ENCODE peak calls at places on chromosomes 3 and 15, in six cellular contexts. One of them, this sample, is unnamed.

GRCh38 chr3:62142280-62142679 is 231.1 kb downstream of the FEZF2 start:
- DNase-seq in astrocyte: peak; percentile 20
- DNase-seq in GM13977: no peak
- DNase-seq in heart right ventricle: no peak
- DNase-seq in activated CD8-positive, alpha-beta T cell treated with anti-CD3 and anti-CD28 coated beads for 36 hours: no peak
- DNase-seq in bronchial epithelial cell: peak; percentile 21
- DNase-seq in this sample: no peak

GRCh38 chr3:184255291-184256039 is 5.9 kb downstream of the CAMK2N2 start:
- DNase-seq in astrocyte: no peak
- DNase-seq in GM13977: no peak
- DNase-seq in heart right ventricle: no peak
- DNase-seq in activated CD8-positive, alpha-beta T cell treated with anti-CD3 and anti-CD28 coated beads for 36 hours: peak; percentile 58
- DNase-seq in bronchial epithelial cell: peak; percentile 90
- DNase-seq in this sample: no peak

GRCh38 chr15:46442196-46442595 is 807.4 kb downstream of the SQOR start:
- DNase-seq in astrocyte: peak; percentile 26
- DNase-seq in GM13977: no peak
- DNase-seq in heart right ventricle: no peak
- DNase-seq in activated CD8-positive, alpha-beta T cell treated with anti-CD3 and anti-CD28 coated beads for 36 hours: no peak
- DNase-seq in bronchial epithelial cell: peak; percentile 3
- DNase-seq in this sample: no peak

GRCh38 chr3:53161820-53162671 is 1.0 kb downstream of the PRKCD start:
- DNase-seq in astrocyte: no peak
- DNase-seq in GM13977: peak; percentile 84
- DNase-seq in heart right ventricle: peak; percentile 30
- DNase-seq in activated CD8-positive, alpha-beta T cell treated with anti-CD3 and anti-CD28 coated beads for 36 hours: peak; percentile 74
- DNase-seq in bronchial epithelial cell: peak; percentile 47
- DNase-seq in this sample: peak; percentile 83

GRCh38 chr3:52277071-52277964 is 1.1 kb downstream of the WDR82 start:
- DNase-seq in astrocyte: peak; percentile 39
- DNase-seq in GM13977: peak; percentile 65
- DNase-seq in heart right ventricle: peak; percentile 86
- DNase-seq in activated CD8-positive, alpha-beta T cell treated with anti-CD3 and anti-CD28 coated beads for 36 hours: peak; percentile 93
- DNase-seq in bronchial epithelial cell: peak; percentile 25
- DNase-seq in this sample: peak; percentile 67

GRCh38 chr3:42375121-42375520 is 35.3 kb downstream of the LYZL4 start:
- DNase-seq in astrocyte: no peak
- DNase-seq in GM13977: no peak
- DNase-seq in heart right ventricle: no peak
- DNase-seq in activated CD8-positive, alpha-beta T cell treated with anti-CD3 and anti-CD28 coated beads for 36 hours: no peak
- DNase-seq in bronchial epithelial cell: no peak
- DNase-seq in this sample: no peak

GRCh38 chr3:46950661-46951241 is 25.8 kb downstream of the CCDC12 start:
- DNase-seq in astrocyte: no peak
- DNase-seq in GM13977: no peak
- DNase-seq in heart right ventricle: no peak
- DNase-seq in activated CD8-positive, alpha-beta T cell treated with anti-CD3 and anti-CD28 coated beads for 36 hours: no peak
- DNase-seq in bronchial epithelial cell: no peak
- DNase-seq in this sample: no peak

GRCh38 chr3:61915296-61915695 is 353.9 kb downstream of the PTPRG start:
- DNase-seq in astrocyte: no peak
- DNase-seq in GM13977: no peak
- DNase-seq in heart right ventricle: no peak
- DNase-seq in activated CD8-positive, alpha-beta T cell treated with anti-CD3 and anti-CD28 coated beads for 36 hours: no peak
- DNase-seq in bronchial epithelial cell: no peak
- DNase-seq in this sample: no peak

GRCh38 chr3:2303567-2303966 is 204.9 kb downstream of the CNTN4 start:
- DNase-seq in astrocyte: no peak
- DNase-seq in GM13977: peak; percentile 18
- DNase-seq in heart right ventricle: peak; percentile 15
- DNase-seq in activated CD8-positive, alpha-beta T cell treated with anti-CD3 and anti-CD28 coated beads for 36 hours: peak; percentile 5
- DNase-seq in bronchial epithelial cell: no peak
- DNase-seq in this sample: peak; percentile 15

GRCh38 chr3:184910664-184911063 is 98.7 kb downstream of the VPS8 start:
- DNase-seq in astrocyte: no peak
- DNase-seq in GM13977: no peak
- DNase-seq in heart right ventricle: no peak
- DNase-seq in activated CD8-positive, alpha-beta T cell treated with anti-CD3 and anti-CD28 coated beads for 36 hours: no peak
- DNase-seq in bronchial epithelial cell: no peak
- DNase-seq in this sample: no peak

GRCh38 chr15:90529008-90529368 is 735 bp upstream of the CRTC3 start:
- DNase-seq in astrocyte: no peak
- DNase-seq in GM13977: no peak
- DNase-seq in heart right ventricle: no peak
- DNase-seq in activated CD8-positive, alpha-beta T cell treated with anti-CD3 and anti-CD28 coated beads for 36 hours: no peak
- DNase-seq in bronchial epithelial cell: no peak
- DNase-seq in this sample: no peak

GRCh38 chr3:157953565-157953964 is 152.7 kb downstream of the SHOX2 start:
- DNase-seq in astrocyte: no peak
- DNase-seq in GM13977: no peak
- DNase-seq in heart right ventricle: no peak
- DNase-seq in activated CD8-positive, alpha-beta T cell treated with anti-CD3 and anti-CD28 coated beads for 36 hours: no peak
- DNase-seq in bronchial epithelial cell: no peak
- DNase-seq in this sample: no peak

DNA sequence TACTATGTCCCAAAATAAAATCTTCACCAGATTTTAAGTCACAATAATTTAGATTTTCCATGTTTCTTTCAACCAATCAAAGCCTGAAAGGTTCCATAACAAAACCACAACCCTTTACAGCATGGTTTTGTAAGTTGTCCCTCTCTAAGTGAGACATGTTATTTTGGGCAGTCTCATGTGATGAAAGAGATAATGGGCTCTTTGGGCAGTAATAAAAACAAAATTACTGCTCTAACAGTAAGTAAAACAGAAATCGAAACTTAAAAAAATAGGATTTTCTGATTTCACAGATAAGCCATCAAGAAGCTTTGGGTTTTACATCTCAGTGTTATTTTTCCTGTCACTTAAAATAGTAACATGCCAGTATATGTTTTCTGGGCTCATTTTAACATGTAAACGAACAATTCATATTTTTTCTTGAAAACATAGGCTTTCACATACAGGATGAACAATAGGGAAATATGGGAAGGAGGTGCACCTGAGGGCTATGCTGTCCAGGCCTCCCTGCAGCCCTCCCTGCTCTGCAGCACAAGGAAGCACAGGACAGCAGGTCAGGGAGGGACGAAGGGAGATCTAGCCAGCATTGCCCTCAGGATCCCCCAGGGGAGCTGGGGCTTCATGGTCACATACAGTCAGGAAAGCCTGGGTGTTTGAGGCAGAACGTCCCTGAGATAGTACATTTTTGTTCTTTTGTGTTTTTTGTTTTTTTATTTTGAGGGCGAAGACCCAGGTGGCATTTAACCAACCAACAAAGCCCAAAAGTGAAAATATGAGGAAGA is 157.4 kb downstream of the SHOX2 start:
- DNase-seq in astrocyte: no peak
- DNase-seq in GM13977: no peak
- DNase-seq in heart right ventricle: no peak
- DNase-seq in activated CD8-positive, alpha-beta T cell treated with anti-CD3 and anti-CD28 coated beads for 36 hours: no peak
- DNase-seq in bronchial epithelial cell: no peak
- DNase-seq in this sample: no peak
- TF ChIP-seq CTCF in astrocyte: no peak
- TF ChIP-seq CTCF in GM13977: no peak
- TF ChIP-seq CTCF in heart right ventricle: no peak
- TF ChIP-seq CTCF in activated CD8-positive, alpha-beta T cell treated with anti-CD3 and anti-CD28 coated beads for 36 hours: no peak
- TF ChIP-seq CTCF in bronchial epithelial cell: no peak
- TF ChIP-seq CTCF in this sample: no peak

GRCh38 chr3:66830301-66830700 is 167.8 kb upstream of the KBTBD8 start:
- DNase-seq in astrocyte: no peak
- DNase-seq in GM13977: no peak
- DNase-seq in heart right ventricle: no peak
- DNase-seq in activated CD8-positive, alpha-beta T cell treated with anti-CD3 and anti-CD28 coated beads for 36 hours: no peak
- DNase-seq in bronchial epithelial cell: no peak
- DNase-seq in this sample: no peak

GRCh38 chr3:66836363-66837152 is 161.5 kb upstream of the KBTBD8 start:
- DNase-seq in astrocyte: no peak
- DNase-seq in GM13977: no peak
- DNase-seq in heart right ventricle: no peak
- DNase-seq in activated CD8-positive, alpha-beta T cell treated with anti-CD3 and anti-CD28 coated beads for 36 hours: no peak
- DNase-seq in bronchial epithelial cell: peak; percentile 72
- DNase-seq in this sample: no peak

GRCh38 chr3:66828303-66828702 is 169.8 kb upstream of the KBTBD8 start:
- DNase-seq in astrocyte: no peak
- DNase-seq in GM13977: no peak
- DNase-seq in heart right ventricle: no peak
- DNase-seq in activated CD8-positive, alpha-beta T cell treated with anti-CD3 and anti-CD28 coated beads for 36 hours: no peak
- DNase-seq in bronchial epithelial cell: no peak
- DNase-seq in this sample: no peak

GRCh38 chr3:66827726-66828125 is 170.4 kb upstream of the KBTBD8 start:
- DNase-seq in astrocyte: no peak
- DNase-seq in GM13977: no peak
- DNase-seq in heart right ventricle: no peak
- DNase-seq in activated CD8-positive, alpha-beta T cell treated with anti-CD3 and anti-CD28 coated beads for 36 hours: no peak
- DNase-seq in bronchial epithelial cell: no peak
- DNase-seq in this sample: no peak

GRCh38 chr3:66831931-66832330 is 166.2 kb upstream of the KBTBD8 start:
- DNase-seq in astrocyte: no peak
- DNase-seq in GM13977: no peak
- DNase-seq in heart right ventricle: no peak
- DNase-seq in activated CD8-positive, alpha-beta T cell treated with anti-CD3 and anti-CD28 coated beads for 36 hours: no peak
- DNase-seq in bronchial epithelial cell: no peak
- DNase-seq in this sample: no peak
- TF ChIP-seq CTCF in astrocyte: no peak
- TF ChIP-seq CTCF in GM13977: no peak
- TF ChIP-seq CTCF in heart right ventricle: no peak
- TF ChIP-seq CTCF in activated CD8-positive, alpha-beta T cell treated with anti-CD3 and anti-CD28 coated beads for 36 hours: no peak
- TF ChIP-seq CTCF in bronchial epithelial cell: no peak
- TF ChIP-seq CTCF in this sample: no peak

DNA sequence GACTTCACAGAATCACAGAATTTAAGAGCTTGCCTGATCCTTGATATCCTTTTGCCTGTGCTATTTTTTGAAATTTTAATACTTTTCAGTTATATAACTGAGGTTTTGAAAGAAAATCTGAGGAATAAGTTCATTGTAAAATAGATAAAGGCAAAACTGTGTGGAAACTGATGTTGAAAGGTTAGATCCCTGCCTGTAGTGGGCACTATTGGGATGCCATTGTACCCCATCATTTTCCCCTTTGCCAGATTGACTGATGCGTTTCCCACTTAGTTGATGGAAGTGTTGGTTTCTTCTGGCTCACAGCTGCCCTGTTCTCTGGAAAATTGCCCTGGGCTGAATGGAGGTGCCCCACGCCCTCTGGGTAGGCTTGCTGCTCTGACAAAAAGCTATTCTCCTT is 387.9 kb downstream of the RBMS3 start:
- DNase-seq in astrocyte: no peak
- DNase-seq in GM13977: no peak
- DNase-seq in heart right ventricle: no peak
- DNase-seq in activated CD8-positive, alpha-beta T cell treated with anti-CD3 and anti-CD28 coated beads for 36 hours: no peak
- DNase-seq in bronchial epithelial cell: no peak
- DNase-seq in this sample: no peak
- TF ChIP-seq CTCF in astrocyte: no peak
- TF ChIP-seq CTCF in GM13977: peak; percentile 29
- TF ChIP-seq CTCF in heart right ventricle: no peak
- TF ChIP-seq CTCF in activated CD8-positive, alpha-beta T cell treated with anti-CD3 and anti-CD28 coated beads for 36 hours: no peak
- TF ChIP-seq CTCF in bronchial epithelial cell: no peak
- TF ChIP-seq CTCF in this sample: no peak

GRCh38 chr15:25739687-25740121 is 123.4 kb downstream of the ATP10A start:
- DNase-seq in astrocyte: peak; percentile 13
- DNase-seq in GM13977: no peak
- DNase-seq in heart right ventricle: no peak
- DNase-seq in activated CD8-positive, alpha-beta T cell treated with anti-CD3 and anti-CD28 coated beads for 36 hours: peak; percentile 61
- DNase-seq in bronchial epithelial cell: peak; percentile 2
- DNase-seq in this sample: no peak
- TF ChIP-seq CTCF in astrocyte: peak; percentile 33
- TF ChIP-seq CTCF in GM13977: peak; percentile 30
- TF ChIP-seq CTCF in heart right ventricle: peak; percentile 51
- TF ChIP-seq CTCF in activated CD8-positive, alpha-beta T cell treated with anti-CD3 and anti-CD28 coated beads for 36 hours: peak; percentile 26
- TF ChIP-seq CTCF in bronchial epithelial cell: no peak
- TF ChIP-seq CTCF in this sample: no peak

DNA sequence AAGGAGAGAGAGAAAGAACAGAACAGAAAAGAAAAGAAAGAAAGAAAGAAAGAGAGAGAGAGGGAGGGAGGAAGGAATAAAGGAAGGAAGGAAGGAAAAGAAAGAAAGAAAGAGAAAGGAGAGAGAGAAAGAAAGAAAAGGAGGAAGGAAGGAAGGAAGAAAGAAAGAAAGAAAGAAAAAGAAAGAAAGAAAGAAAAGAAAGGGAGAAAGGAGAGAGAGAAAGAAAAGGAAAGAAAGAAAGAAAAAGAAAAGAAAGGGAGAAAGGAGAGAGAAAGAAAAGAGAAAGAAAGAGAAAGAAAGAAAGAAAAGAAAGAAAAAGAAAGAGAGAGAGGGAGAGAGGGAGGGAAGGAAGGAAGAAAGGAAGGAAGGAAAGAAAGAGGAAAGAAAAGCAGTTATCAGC is 108.8 kb downstream of the ARPP21 start:
- DNase-seq in astrocyte: no peak
- DNase-seq in GM13977: no peak
- DNase-seq in heart right ventricle: no peak
- DNase-seq in activated CD8-positive, alpha-beta T cell treated with anti-CD3 and anti-CD28 coated beads for 36 hours: no peak
- DNase-seq in bronchial epithelial cell: no peak
- DNase-seq in this sample: no peak
- TF ChIP-seq CTCF in astrocyte: no peak
- TF ChIP-seq CTCF in GM13977: no peak
- TF ChIP-seq CTCF in heart right ventricle: no peak
- TF ChIP-seq CTCF in activated CD8-positive, alpha-beta T cell treated with anti-CD3 and anti-CD28 coated beads for 36 hours: peak; percentile 32
- TF ChIP-seq CTCF in bronchial epithelial cell: no peak
- TF ChIP-seq CTCF in this sample: no peak

DNA sequence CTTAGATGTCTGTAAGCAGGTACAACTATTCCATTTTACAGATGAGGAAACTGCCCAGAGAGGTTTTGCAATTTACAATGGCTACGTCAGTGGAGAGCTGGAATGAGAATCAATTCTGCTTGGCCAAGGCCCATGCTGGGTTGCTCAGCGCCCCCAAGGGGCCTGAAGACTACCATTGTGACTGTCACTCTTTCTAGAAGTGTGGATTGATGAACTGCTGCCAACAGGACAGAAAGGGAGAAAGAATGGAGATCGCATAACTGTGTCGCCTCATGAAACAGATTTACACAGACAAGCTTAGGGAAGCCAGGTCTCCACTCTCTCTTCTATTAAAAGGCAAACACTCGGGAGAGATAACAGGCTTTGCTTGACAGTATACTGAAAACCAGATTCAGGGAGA is 160.0 kb downstream of the STT3B start:
- DNase-seq in astrocyte: no peak
- DNase-seq in GM13977: no peak
- DNase-seq in heart right ventricle: no peak
- DNase-seq in activated CD8-positive, alpha-beta T cell treated with anti-CD3 and anti-CD28 coated beads for 36 hours: peak; percentile 4
- DNase-seq in bronchial epithelial cell: no peak
- DNase-seq in this sample: no peak
- TF ChIP-seq CTCF in astrocyte: no peak
- TF ChIP-seq CTCF in GM13977: peak; percentile 43
- TF ChIP-seq CTCF in heart right ventricle: no peak
- TF ChIP-seq CTCF in activated CD8-positive, alpha-beta T cell treated with anti-CD3 and anti-CD28 coated beads for 36 hours: no peak
- TF ChIP-seq CTCF in bronchial epithelial cell: no peak
- TF ChIP-seq CTCF in this sample: no peak

GRCh38 chr3:194269610-194270145 is 81.5 kb downstream of the CPN2 start:
- DNase-seq in astrocyte: peak; percentile 77
- DNase-seq in GM13977: no peak
- DNase-seq in heart right ventricle: peak; percentile 93
- DNase-seq in activated CD8-positive, alpha-beta T cell treated with anti-CD3 and anti-CD28 coated beads for 36 hours: no peak
- DNase-seq in bronchial epithelial cell: no peak
- DNase-seq in this sample: peak; percentile 55
- TF ChIP-seq CTCF in astrocyte: peak; percentile 10
- TF ChIP-seq CTCF in GM13977: peak; percentile 5
- TF ChIP-seq CTCF in heart right ventricle: peak; percentile 71
- TF ChIP-seq CTCF in activated CD8-positive, alpha-beta T cell treated with anti-CD3 and anti-CD28 coated beads for 36 hours: no peak
- TF ChIP-seq CTCF in bronchial epithelial cell: peak; percentile 43
- TF ChIP-seq CTCF in this sample: no peak

This sample was measured in GM13976.